ENCODE peak calls at places on chromosomes 11 and 22, in six cellular contexts. A is A549, R is T-helper 17 cell, S is adipocyte, M is thoracic aorta, D is neural progenitor cell. Q is an unnamed sample. For H3K9me3, the result is how much of the 10 kb centered on the place peaks cover.

GRCh38 chr11:97657852-97658251 is 1268.0 kb downstream of the JRKL start:
- DNase-seq in D (no peak), S (no peak), R (no peak), M (no peak), A (no peak), Q (no peak)

GRCh38 chr11:112225753-112226061 is 521 bp upstream of the PTS start:
- DNase-seq in M (peak), D (no peak), S (no peak), R (no peak), A (no peak), Q (no peak)

GRCh38 chr11:33406241-33406640 is 149.1 kb downstream of the HIPK3 start:
- DNase-seq in R (no peak), D (no peak), A (no peak), M (no peak), S (no peak), Q (no peak)

GRCh38 chr11:60914620-60915249 is 777 bp downstream of the TMEM109 start:
- DNase-seq in D (peak), S (peak), R (peak), M (no peak), A (no peak), Q (no peak)

GRCh38 chr11:16011396-16011795 is 344.9 kb downstream of the SOX6 start:
- DNase-seq in S (no peak), M (no peak), R (no peak), D (no peak), A (no peak), Q (no peak)

GRCh38 chr11:3121931-3122774 is 43.0 kb downstream of the OSBPL5 start:
- DNase-seq in D (no peak), A (no peak), R (no peak), S (no peak), M (no peak), Q (no peak)

GRCh38 chr22:41862530-41863266 is 29.8 kb downstream of the SREBF2 start:
- DNase-seq in M (no peak), A (no peak), S (peak), D (no peak), R (no peak), Q (no peak)

GRCh38 chr11:7872913-7873312 is 58.2 kb downstream of the OR10A6 start:
- DNase-seq in M (no peak), S (no peak), R (no peak), D (no peak), A (no peak), Q (no peak)

GRCh38 chr11:124895471-124895971 is 2.1 kb downstream of the ROBO4 start:
- DNase-seq in D (no peak), M (no peak), R (no peak), S (no peak), A (no peak), Q (no peak)

GRCh38 chr11:64356498-64357411 is 2.2 kb upstream of the RPS6KA4 start:
- DNase-seq in D (peak), M (no peak), A (peak), R (no peak), S (peak), Q (peak)

GRCh38 chr22:28027453-28028448 is 108.7 kb upstream of the PITPNB start:
- DNase-seq in D (no peak), M (no peak), R (no peak), S (no peak), A (no peak), Q (no peak)

GRCh38 chr11:3683039-3683438 is 11.9 kb upstream of the CHRNA10 start:
- DNase-seq in R (no peak), M (no peak), A (no peak), S (no peak), D (no peak), Q (no peak)

GRCh38 chr11:9914064-9914463 is 250.2 kb downstream of the SWAP70 start:
- DNase-seq in S (peak), A (no peak), M (no peak), R (no peak), D (no peak), Q (no peak)

GRCh38 chr22:29670615-29671014 is 49.2 kb upstream of the CABP7 start:
- DNase-seq in A (no peak), S (no peak), D (peak), M (no peak), R (no peak), Q (no peak)

GRCh38 chr11:102220728-102221467 is 96.4 kb upstream of the BIRC3 start:
- DNase-seq in R (no peak), D (no peak), M (no peak), S (peak), A (no peak), Q (no peak)

GRCh38 chr22:46297151-46297819 is 615 bp downstream of the GTSE1 start:
- DNase-seq in R (no peak), S (peak), A (no peak), M (no peak), D (peak), Q (no peak)

GRCh38 chr22:46576556-46577351 is 39.3 kb upstream of the CELSR1 start:
- DNase-seq in S (peak), A (no peak), M (no peak), D (peak), R (peak), Q (no peak)

GRCh38 chr22:21994881-21995444 is 12.4 kb upstream of the TOP3B start:
- DNase-seq in M (no peak), A (no peak), R (no peak), S (no peak), D (no peak), Q (no peak)

GRCh38 chr11:16177688-16178087 is 178.7 kb downstream of the SOX6 start:
- DNase-seq in A (no peak), S (no peak), D (no peak), M (no peak), R (no peak), Q (no peak)

GRCh38 chr22:39953101-39953500 is 7.1 kb upstream of the TMA7B start:
- DNase-seq in S (no peak), M (no peak), R (no peak), A (no peak), D (no peak), Q (no peak)

GRCh38 chr11:28585007-28585406 is 476.8 kb downstream of the METTL15 start:
- DNase-seq in D (no peak), S (no peak), A (no peak), M (no peak), R (no peak), Q (no peak)

GRCh38 chr11:128533473-128533872 is 53.9 kb downstream of the ETS1 start:
- DNase-seq in R (no peak), D (no peak), S (no peak), M (no peak), A (no peak), Q (no peak)

GRCh38 chr22:45883811-45884170 is 93.2 kb downstream of the WNT7B start:
- DNase-seq in A (no peak), S (no peak), R (no peak), D (no peak), M (no peak), Q (no peak)

GRCh38 chr11:47417712-47418111 is 8.5 kb downstream of the PSMC3 start:
- DNase-seq in R (no peak), M (no peak), A (no peak), D (no peak), S (no peak), Q (no peak)

GRCh38 chr11:42524534-42525227 is 787.1 kb upstream of the API5 start:
- DNase-seq in S (peak), A (peak), M (no peak), D (peak), R (no peak), Q (peak)

GRCh38 chr22:39717099-39717498 is 146.5 kb downstream of the CACNA1I start:
- DNase-seq in R (no peak), D (no peak), S (no peak), A (no peak), M (no peak), Q (no peak)

GRCh38 chr11:44017443-44018126 is 30.2 kb upstream of the ACCSL start:
- DNase-seq in D (no peak), S (no peak), R (no peak), M (no peak), A (no peak), Q (no peak)

GRCh38 chr11:72352859-72353551 is 81.3 kb downstream of the CLPB start:
- DNase-seq in D (peak), S (peak), R (no peak), A (peak), M (no peak), Q (no peak)

GRCh38 chr22:17781319-17782031 is 7.2 kb upstream of the BID start:
- DNase-seq in M (no peak), R (peak), A (peak), D (no peak), S (peak), Q (no peak)

GRCh38 chr11:31690041-31690440 is 121.1 kb downstream of the PAX6 start:
- DNase-seq in S (peak), R (no peak), A (no peak), M (no peak), D (no peak), Q (no peak)

GRCh38 chr11:18669629-18670162 is 28.9 kb upstream of the TMEM86A start:
- DNase-seq in D (no peak), R (no peak), A (no peak), S (no peak), M (no peak), Q (no peak)
- H3K9me3 ChIP-seq in D (under half), R (under half), A (under half), S (under half), M (under half), Q (under half)

GRCh38 chr22:49239264-49240015 is 588.2 kb downstream of the BRD1 start:
- DNase-seq in A (no peak), D (no peak), R (no peak), M (no peak), S (no peak), Q (no peak)

GRCh38 chr22:49238181-49239141 is 589.2 kb downstream of the BRD1 start:
- DNase-seq in R (no peak), S (no peak), M (no peak), A (no peak), D (no peak), Q (no peak)

GRCh38 chr22:49240472-49240871 is 587.2 kb downstream of the BRD1 start:
- DNase-seq in A (no peak), S (no peak), D (no peak), R (no peak), M (no peak), Q (no peak)

GRCh38 chr22:49241174-49241851 is 586.4 kb downstream of the BRD1 start:
- DNase-seq in A (no peak), R (no peak), M (no peak), D (no peak), S (no peak), Q (no peak)

DNA sequence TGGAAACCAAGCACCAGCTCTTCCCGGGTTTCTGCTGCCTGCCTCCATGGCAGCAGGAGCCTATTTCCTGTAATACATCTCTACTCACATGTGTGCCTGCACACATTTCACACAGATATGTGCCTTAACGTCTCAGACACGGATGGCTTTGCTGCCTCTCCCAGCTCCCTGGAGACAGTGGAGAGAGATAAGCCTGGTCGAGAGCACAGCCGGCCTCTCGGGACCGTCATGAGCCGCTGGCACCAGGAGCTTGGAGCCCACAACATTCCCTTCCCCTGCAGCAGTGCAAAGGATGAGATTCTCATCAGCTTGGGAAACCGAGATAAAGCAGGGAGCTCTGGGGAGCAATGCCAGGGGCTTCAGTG is 587.7 kb downstream of the BRD1 start:
- DNase-seq in D (no peak), S (no peak), R (no peak), M (no peak), A (no peak), Q (no peak)
- H3K9me3 ChIP-seq in D (under half), S (under half), R (under half), M (under half), A (under half), Q (under half)

DNA sequence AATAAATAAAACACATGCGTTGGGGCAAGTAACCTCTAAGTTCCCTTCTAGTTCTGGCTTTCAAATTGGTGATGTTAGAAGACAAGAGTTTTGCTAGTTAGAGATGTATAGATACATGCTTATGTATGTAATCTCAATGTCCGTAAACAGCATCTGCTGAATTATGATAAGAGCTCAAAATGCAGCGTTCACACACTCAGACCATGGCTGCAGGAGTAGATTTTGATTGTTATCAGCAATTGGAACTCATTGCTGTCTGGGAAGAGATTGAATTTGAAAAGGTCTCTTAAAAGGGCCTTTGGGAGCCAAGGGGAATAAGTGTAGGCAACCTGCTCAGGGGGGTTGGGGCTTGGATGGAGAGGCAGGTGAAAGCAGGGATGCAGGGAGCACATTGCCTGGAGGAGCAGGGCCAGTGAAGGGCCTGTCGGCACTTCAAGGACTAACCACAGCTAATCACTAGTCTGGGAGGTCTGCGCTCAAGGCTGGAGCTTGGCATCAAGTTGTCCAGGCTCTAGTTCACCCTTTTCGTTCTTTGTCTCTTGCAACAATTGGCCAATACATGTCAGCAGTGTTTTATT is 2.7 kb upstream of the RAG1 start:
- DNase-seq in S (no peak), M (no peak), A (no peak), D (no peak), R (no peak), Q (no peak)
- H3K9me3 ChIP-seq in S (under half), M (under half), A (under half), D (under half), R (under half), Q (under half)

DNA sequence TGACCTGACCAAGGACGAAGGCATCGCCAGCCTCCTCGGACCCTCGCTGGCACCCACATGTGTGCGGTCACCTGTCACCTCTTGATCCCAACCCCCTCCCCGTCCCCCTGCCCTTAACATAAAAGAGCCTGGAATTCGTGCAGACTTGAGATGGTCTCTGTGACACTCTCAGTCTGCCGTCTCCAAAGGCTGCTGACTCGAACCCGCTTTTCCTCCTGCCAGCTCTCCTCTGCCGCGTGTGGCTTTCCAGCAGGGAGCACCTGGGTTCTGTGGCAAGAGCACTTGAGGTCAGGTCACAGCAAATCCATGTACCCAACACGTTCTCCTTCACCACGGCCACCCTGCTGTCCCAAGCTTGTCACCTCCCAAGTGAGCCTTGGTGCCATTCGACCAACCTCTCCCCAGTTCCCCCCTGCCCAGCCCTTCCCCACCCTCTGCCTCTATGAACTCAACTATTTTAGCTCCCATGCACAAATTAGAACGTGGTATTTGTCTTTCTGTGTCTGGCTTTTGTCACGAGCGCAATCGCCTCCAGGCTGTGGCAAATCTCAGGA is 207.6 kb downstream of the BRD1 start:
- DNase-seq in D (no peak), A (no peak), R (no peak), M (no peak), S (no peak), Q (no peak)
- H3K9me3 ChIP-seq in D (under half), A (under half), R (under half), M (under half), S (under half), Q (under half)

DNA sequence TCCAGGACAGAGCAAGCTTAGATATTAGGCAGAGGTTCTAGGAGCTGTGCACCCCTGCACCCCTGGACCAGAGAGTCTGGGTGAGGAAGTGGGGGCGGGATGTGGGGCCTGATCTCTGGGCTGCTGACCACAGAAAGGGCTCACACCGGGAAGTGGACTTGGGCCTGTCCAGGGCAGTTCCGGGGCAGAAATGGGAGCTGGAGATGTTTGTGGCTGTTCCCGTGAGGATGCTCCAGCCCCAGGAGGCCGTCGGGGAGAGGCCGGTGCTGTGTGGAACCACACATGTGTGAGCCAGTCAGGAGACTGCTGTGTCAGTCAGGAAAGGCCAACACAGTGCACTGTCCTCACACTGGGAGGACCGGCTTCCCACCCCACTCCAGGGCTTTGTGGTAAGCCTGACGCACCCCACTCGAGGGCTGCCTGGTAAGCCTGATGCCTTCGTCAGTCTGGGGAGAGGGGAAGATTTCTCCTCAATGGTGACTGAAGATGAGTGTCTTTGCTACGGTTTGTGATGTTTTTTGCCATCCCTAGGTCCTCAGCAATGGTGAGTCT is 741.0 kb downstream of the BRD1 start:
- DNase-seq in S (no peak), A (no peak), D (no peak), M (no peak), R (no peak), Q (no peak)
- H3K9me3 ChIP-seq in S (under half), A (under half), D (under half), M (under half), R (under half), Q (under half)

GRCh38 chr11:40602866-40603578 is 856.4 kb downstream of the LRRC4C start:
- DNase-seq in A (no peak), R (no peak), M (no peak), D (no peak), S (no peak), Q (peak)
- H3K9me3 ChIP-seq in A (under half), R (under half), M (under half), D (under half), S (under half), Q (under half)

DNA sequence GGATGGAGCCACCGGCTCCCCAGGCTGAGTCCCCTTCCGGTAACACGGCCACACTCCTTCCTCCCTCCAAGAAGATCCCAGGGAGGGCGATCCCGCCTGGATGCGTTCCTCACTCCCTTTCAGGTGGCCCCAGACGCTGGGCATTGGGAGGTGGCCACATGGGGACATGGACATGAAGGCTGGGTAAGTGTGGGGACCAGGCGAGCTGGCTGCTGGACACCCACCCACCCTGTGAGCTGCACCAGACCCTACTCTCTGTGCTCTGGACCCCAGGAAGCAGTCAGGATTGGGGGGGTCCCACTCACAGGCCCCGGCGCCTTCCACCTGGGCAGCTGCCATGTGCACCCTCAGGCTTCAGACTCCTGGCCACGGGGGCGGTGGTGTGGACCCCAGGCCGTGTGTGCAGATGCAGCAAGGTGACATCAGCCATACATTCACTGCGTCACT is 932.8 kb downstream of the BRD1 start:
- DNase-seq in S (no peak), M (no peak), A (no peak), R (no peak), D (no peak), Q (no peak)
- H3K9me3 ChIP-seq in S (under half), M (under half), A (under half), R (under half), D (under half), Q (under half)

GRCh38 chr22:48919187-48919590 is 908.5 kb downstream of the BRD1 start:
- DNase-seq in M (no peak), R (no peak), A (no peak), D (peak), S (no peak), Q (no peak)

GRCh38 chr22:48920776-48921241 is 906.9 kb downstream of the BRD1 start:
- DNase-seq in D (no peak), A (no peak), M (no peak), R (no peak), S (no peak), Q (no peak)

GRCh38 chr22:48923165-48923875 is 904.4 kb downstream of the BRD1 start:
- DNase-seq in D (no peak), R (no peak), S (no peak), M (no peak), A (no peak), Q (no peak)

GRCh38 chr22:48919851-48920589 is 907.7 kb downstream of the BRD1 start:
- DNase-seq in A (no peak), D (no peak), M (no peak), R (no peak), S (no peak), Q (no peak)

GRCh38 chr22:48921411-48921903 is 906.2 kb downstream of the BRD1 start:
- DNase-seq in A (no peak), D (no peak), M (no peak), R (no peak), S (no peak), Q (no peak)
- H3K9me3 ChIP-seq in A (under half), D (under half), M (under half), R (under half), S (under half), Q (under half)

GRCh38 chr22:23289851-23290724 is 109.8 kb downstream of the BCR start:
- DNase-seq in S (peak), A (peak), D (peak), M (no peak), R (peak), Q (peak)
- H3K9me3 ChIP-seq in S (under half), A (under half), D (under half), M (under half), R (under half), Q (under half)